ENCODE peak calls at places on chromosome 11, in seven cellular contexts. G is substantia nigra; I is CD8-positive, alpha-beta T cell; S is nucleus accumbens; K is occipital lobe; D is GM19239; Z is caudate nucleus. B is an unnamed sample.

GRCh38 chr11:117818036-117818858 is 6.3 kb downstream of the FXYD2 start:
- DNase-seq in G (no peak), I (peak; percentile 22), S (no peak), K (no peak), D (no peak), Z (no peak), B (no peak)

GRCh38 chr11:30128269-30128932 is 102.4 kb upstream of the FSHB start:
- DNase-seq in G (no peak), I (no peak), S (no peak), K (no peak), D (peak; percentile 6), Z (no peak), B (no peak)

GRCh38 chr11:78025378-78025777 is 2.3 kb upstream of the KCTD14 start:
- DNase-seq in G (no peak), I (no peak), S (no peak), K (no peak), D (no peak), Z (no peak), B (no peak)

GRCh38 chr11:25613899-25614298 is 718.0 kb upstream of the ANO3 start:
- DNase-seq in G (no peak), I (no peak), S (no peak), K (no peak), D (no peak), Z (no peak), B (no peak)

GRCh38 chr11:60634151-60634550 is 65.3 kb upstream of the MS4A8 start:
- DNase-seq in G (no peak), I (no peak), S (no peak), K (no peak), D (no peak), Z (no peak), B (no peak)

GRCh38 chr11:83004855-83005556 is 66.7 kb downstream of the RAB30 start:
- DNase-seq in G (no peak), I (no peak), S (no peak), K (no peak), D (no peak), Z (no peak), B (no peak)

GRCh38 chr11:47854667-47855066 is 6.5 kb upstream of the NUP160 start:
- DNase-seq in G (no peak), I (no peak), S (no peak), K (no peak), D (no peak), Z (no peak), B (no peak)

GRCh38 chr11:14300661-14301304 is 58.2 kb downstream of the RRAS2 start:
- DNase-seq in G (peak; percentile 8), I (peak; percentile 21), S (peak; percentile 15), K (peak; percentile 34), D (no peak), Z (peak; percentile 24), B (peak; percentile 24)

GRCh38 chr11:66967670-66968425 is 7.3 kb upstream of the C11orf86 start:
- DNase-seq in G (no peak), I (no peak), S (no peak), K (no peak), D (no peak), Z (no peak), B (no peak)

GRCh38 chr11:23423119-23423518 is 562.8 kb upstream of the CCDC179 start:
- DNase-seq in G (no peak), I (no peak), S (no peak), K (no peak), D (no peak), Z (no peak), B (no peak)

GRCh38 chr11:75508051-75508561 is 17.6 kb downstream of the GDPD5 start:
- DNase-seq in G (no peak), I (peak; percentile 39), S (no peak), K (no peak), D (no peak), Z (no peak), B (no peak)

GRCh38 chr11:128039140-128040021 is 548.0 kb downstream of the ETS1 start:
- DNase-seq in G (no peak), I (peak; percentile 71), S (no peak), K (no peak), D (no peak), Z (no peak), B (no peak)

GRCh38 chr11:3126207-3126865 is 38.8 kb downstream of the OSBPL5 start:
- DNase-seq in G (no peak), I (no peak), S (no peak), K (no peak), D (no peak), Z (no peak), B (no peak)

B was measured in C1 segment of cervical spinal cord.